ENCODE peak calls at places on chromosomes 3 and 15, in seven cellular contexts. R is A549, I is heart left ventricle, P is GM12891, J is IMR-90, G is tibial nerve, O is HCT116. X is an unnamed sample.

GRCh38 chr3:122080188-122080587 is 25.0 kb downstream of the CD86 start:
- DNase-seq in G (no peak), J (no peak), I (no peak), O (no peak), P (no peak), R (no peak), X (no peak)

GRCh38 chr3:45163481-45163880 is 17.3 kb upstream of the CDCP1 start:
- DNase-seq in J (no peak), O (no peak), I (no peak), P (no peak), G (no peak), R (no peak), X (no peak)

GRCh38 chr15:38860682-38861081 is 296.1 kb upstream of the RASGRP1 start:
- DNase-seq in R (no peak), J (peak), G (no peak), I (no peak), P (no peak), O (no peak), X (no peak)

GRCh38 chr3:47365213-47366153 is 15.3 kb upstream of the PTPN23 start:
- DNase-seq in O (no peak), R (no peak), P (no peak), J (peak), G (no peak), I (no peak), X (no peak)

GRCh38 chr3:172869356-172869755 is 118.8 kb downstream of the ECT2 start:
- DNase-seq in R (no peak), O (no peak), I (no peak), G (peak), J (no peak), P (no peak), X (no peak)

GRCh38 chr15:48459571-48460461 is 128.6 kb downstream of the DUT start:
- DNase-seq in I (no peak), O (peak), G (peak), R (no peak), P (no peak), J (peak), X (peak)

GRCh38 chr3:176919836-176920760 is 277.2 kb downstream of the TBL1XR1 start:
- DNase-seq in G (no peak), O (no peak), I (no peak), J (peak), P (no peak), R (no peak), X (no peak)

GRCh38 chr3:31403197-31403596 is 129.5 kb upstream of the STT3B start:
- DNase-seq in P (no peak), G (no peak), R (no peak), I (no peak), O (no peak), J (no peak), X (no peak)

GRCh38 chr15:39874890-39875549 is 45.0 kb downstream of the GPR176 start:
- DNase-seq in R (peak), P (no peak), G (peak), J (no peak), I (no peak), O (peak), X (no peak)

GRCh38 chr15:38490231-38490630 is 36.3 kb downstream of the FAM98B start:
- DNase-seq in I (no peak), G (no peak), R (no peak), O (no peak), J (peak), P (no peak), X (no peak)

GRCh38 chr3:133644768-133645167 is 17.0 kb downstream of the TOPBP1 start:
- DNase-seq in I (no peak), R (peak), P (no peak), O (no peak), J (peak), G (no peak), X (peak)

GRCh38 chr3:58164916-58165821 is 45.6 kb downstream of the DNASE1L3 start:
- DNase-seq in G (no peak), R (no peak), P (no peak), J (no peak), O (no peak), I (no peak), X (no peak)

GRCh38 chr3:157125101-157125500 is 34.8 kb downstream of the CCNL1 start:
- DNase-seq in O (no peak), I (no peak), J (no peak), P (no peak), G (no peak), R (no peak), X (no peak)

GRCh38 chr3:70358978-70359580 is 46.6 kb upstream of the MDFIC2 start:
- DNase-seq in I (no peak), R (peak), O (peak), J (peak), G (peak), P (no peak), X (no peak)

GRCh38 chr3:2303567-2303966 is 204.9 kb downstream of the CNTN4 start:
- DNase-seq in I (no peak), P (peak), R (no peak), G (no peak), O (no peak), J (no peak), X (no peak)

GRCh38 chr3:136473716-136474326 is 223.7 kb downstream of the PCCB start:
- DNase-seq in O (no peak), P (no peak), G (no peak), J (peak), I (no peak), R (no peak), X (no peak)

GRCh38 chr15:81480645-81481053 is 106.6 kb upstream of the TMC3 start:
- DNase-seq in P (no peak), J (peak), R (no peak), G (peak), O (peak), I (peak), X (no peak)

GRCh38 chr3:133894334-133895207 is 1.1 kb downstream of the RAB6B start:
- DNase-seq in R (no peak), I (no peak), G (no peak), J (no peak), P (no peak), O (no peak), X (no peak)

GRCh38 chr3:124832782-124833709 is 54.1 kb downstream of the ITGB5 start:
- DNase-seq in O (no peak), R (no peak), I (no peak), G (no peak), P (no peak), J (peak), X (no peak)

GRCh38 chr3:75341324-75342067 is 322.6 kb upstream of the FRG2C start:
- DNase-seq in I (no peak), J (no peak), R (no peak), O (no peak), G (no peak), P (no peak), X (no peak)
- TF ChIP-seq POLR2A in I (no peak), J (no peak), R (no peak), O (no peak), G (no peak), P (no peak), X (no peak)

GRCh38 chr3:193744048-193744821 is 151.2 kb downstream of the OPA1 start:
- DNase-seq in P (no peak), G (no peak), R (peak), I (no peak), J (no peak), O (no peak), X (no peak)
- TF ChIP-seq POLR2A in P (no peak), G (no peak), R (no peak), I (no peak), J (no peak), O (no peak), X (no peak)

GRCh38 chr15:55897560-55898336 is 95.7 kb downstream of the NEDD4 start:
- DNase-seq in R (peak), I (peak), J (peak), O (no peak), G (peak), P (no peak), X (no peak)
- TF ChIP-seq POLR2A in R (no peak), I (no peak), J (no peak), O (no peak), G (no peak), P (no peak), X (no peak)

GRCh38 chr3:71724584-71725278 is 471 bp downstream of the EIF4E3 start:
- DNase-seq in O (no peak), R (peak), I (peak), J (no peak), G (no peak), P (peak), X (peak)
- TF ChIP-seq POLR2A in O (no peak), R (no peak), I (no peak), J (no peak), G (no peak), P (no peak), X (no peak)

GRCh38 chr15:84798436-84798946 is 18.7 kb upstream of the ALPK3 start:
- DNase-seq in R (no peak), J (no peak), O (no peak), G (no peak), I (no peak), P (no peak), X (no peak)
- TF ChIP-seq POLR2A in R (no peak), J (no peak), O (no peak), G (no peak), I (no peak), P (no peak), X (no peak)

GRCh38 chr15:99103279-99103678 is 1.6 kb upstream of the SYNM start:
- DNase-seq in I (no peak), J (no peak), R (no peak), G (no peak), P (no peak), O (no peak), X (no peak)

GRCh38 chr15:99106417-99107220 is 1.7 kb downstream of the SYNM start:
- DNase-seq in J (peak), G (no peak), P (no peak), R (no peak), I (peak), O (no peak), X (no peak)

GRCh38 chr15:99105516-99106341 is 849 bp downstream of the SYNM start:
- DNase-seq in J (peak), I (peak), G (no peak), P (peak), R (peak), O (no peak), X (no peak)

GRCh38 chr15:99102332-99103235 is 2.3 kb upstream of the SYNM start:
- DNase-seq in P (no peak), I (no peak), R (no peak), O (no peak), J (no peak), G (no peak), X (no peak)

DNA sequence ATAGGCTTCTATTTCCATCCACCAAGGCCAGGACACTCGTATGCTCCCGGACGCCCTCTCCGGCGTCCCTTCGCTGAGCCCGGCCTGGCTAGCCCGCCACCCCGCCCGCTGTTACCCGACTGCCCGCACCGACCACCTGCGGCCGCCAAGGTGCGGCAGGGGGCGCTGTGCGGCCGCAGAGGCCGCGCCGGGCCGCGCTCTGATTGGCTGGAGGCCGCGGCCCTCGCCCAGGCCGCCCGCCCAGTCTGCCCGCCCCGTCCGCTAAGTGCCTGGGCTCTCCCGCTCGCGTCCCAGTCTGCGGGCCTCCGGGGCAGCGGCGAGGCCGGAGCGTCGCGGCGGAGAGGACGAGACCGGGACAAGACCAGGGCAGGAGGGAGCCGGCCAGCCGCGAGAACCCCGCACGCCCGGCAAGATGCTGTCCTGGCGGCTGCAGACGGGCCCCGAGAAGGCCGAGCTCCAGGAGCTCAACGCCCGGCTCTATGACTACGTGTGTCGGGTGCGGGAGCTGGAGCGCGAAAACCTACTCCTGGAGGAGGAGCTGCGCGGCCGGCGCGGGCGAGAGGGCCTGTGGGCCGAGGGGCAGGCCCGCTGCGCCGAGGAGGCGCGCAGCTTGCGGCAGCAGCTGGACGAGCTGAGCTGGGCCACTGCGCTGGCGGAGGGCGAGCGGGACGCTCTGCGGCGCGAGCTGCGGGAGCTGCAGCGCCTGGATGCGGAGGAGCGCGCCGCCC is at the start of gene SYNM:
- DNase-seq in P (peak), O (peak), J (peak), G (peak), I (peak), R (peak), X (peak)
- TF ChIP-seq POLR2A in P (no peak), O (peak), J (peak), G (peak), I (no peak), R (peak), X (peak)

GRCh38 chr3:126290325-126290724 is 66.9 kb downstream of the KLF15 start:
- DNase-seq in R (no peak), I (no peak), G (peak), P (no peak), J (no peak), O (no peak), X (no peak)

GRCh38 chr3:126285369-126285768 is 71.8 kb downstream of the KLF15 start:
- DNase-seq in P (no peak), G (no peak), O (no peak), J (no peak), I (no peak), R (no peak), X (no peak)

GRCh38 chr3:126287171-126287535 is 70.1 kb downstream of the KLF15 start:
- DNase-seq in P (no peak), R (no peak), I (no peak), O (no peak), J (no peak), G (no peak), X (no peak)

GRCh38 chr3:126288314-126288713 is 68.9 kb downstream of the KLF15 start:
- DNase-seq in G (peak), R (no peak), O (no peak), J (no peak), I (peak), P (no peak), X (no peak)

DNA sequence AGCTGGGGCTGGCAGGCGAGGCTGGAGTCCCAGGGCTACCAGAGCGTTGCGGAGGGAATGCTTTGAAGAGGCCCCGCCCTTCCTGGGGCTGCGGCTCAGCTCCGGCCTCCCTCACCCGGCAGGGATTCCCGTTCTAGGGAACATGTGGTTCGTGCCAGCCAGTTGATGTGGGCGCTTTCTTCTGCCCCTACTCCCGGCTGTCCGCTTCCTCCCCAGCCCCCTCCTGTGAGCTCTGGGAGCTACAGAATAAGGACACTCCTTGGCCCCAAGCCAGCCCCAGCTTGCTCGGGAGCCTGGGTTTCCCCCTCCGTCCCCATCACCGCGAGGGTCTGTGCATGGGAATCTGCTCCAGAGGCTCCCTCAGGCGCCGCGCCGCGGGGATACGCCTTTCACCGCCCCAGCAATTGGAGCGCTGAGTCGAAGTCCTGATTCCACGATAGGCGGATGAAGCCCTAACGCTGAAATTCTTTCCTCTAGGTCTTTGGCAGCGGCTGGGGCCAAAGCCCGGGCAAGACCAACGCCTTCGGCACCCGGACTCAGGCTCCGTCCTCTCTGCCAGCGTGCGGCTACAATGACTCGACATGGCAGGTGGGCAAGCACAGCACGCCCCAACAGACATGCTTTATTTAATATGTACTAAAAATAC is 69.5 kb downstream of the KLF15 start:
- DNase-seq in G (peak), I (peak), O (peak), P (no peak), J (peak), R (no peak), X (no peak)
- TF ChIP-seq POLR2A in G (peak), I (no peak), O (no peak), P (no peak), J (no peak), R (no peak), X (peak)

GRCh38 chr3:149319750-149320149 is 13.7 kb downstream of the TM4SF18 start:
- DNase-seq in G (no peak), J (no peak), P (no peak), R (no peak), I (no peak), O (no peak), X (no peak)

GRCh38 chr3:149325581-149325980 is 7.9 kb downstream of the TM4SF18 start:
- DNase-seq in G (no peak), I (no peak), R (no peak), P (no peak), O (no peak), J (no peak), X (no peak)

GRCh38 chr3:149321640-149322039 is 11.8 kb downstream of the TM4SF18 start:
- DNase-seq in J (no peak), O (no peak), I (no peak), R (no peak), P (no peak), G (no peak), X (no peak)

GRCh38 chr3:149324332-149324731 is 9.1 kb downstream of the TM4SF18 start:
- DNase-seq in J (no peak), G (no peak), R (no peak), P (no peak), I (no peak), O (no peak), X (no peak)
- TF ChIP-seq POLR2A in J (no peak), G (no peak), R (no peak), P (no peak), I (no peak), O (no peak), X (no peak)

GRCh38 chr3:71581981-71582611 is 1.4 kb downstream of the FOXP1 start:
- DNase-seq in R (no peak), G (peak), P (no peak), J (no peak), O (no peak), I (peak), X (peak)
- TF ChIP-seq POLR2A in R (peak), G (no peak), P (no peak), J (no peak), O (no peak), I (no peak), X (peak)